ENCODE peak calls at places on chromosomes 1 and 21, in nine cellular contexts. Q, W, T, L, A, N, M, B and F are unnamed samples.

GRCh38 chr1:67404212-67404620 is 26.0 kb downstream of the SERBP1 start:
- DNase-seq in Q (no peak), W (peak; percentile 64), T (no peak), L (no peak), A (peak; percentile 64), N (no peak), M (no peak), B (no peak), F (no peak)

GRCh38 chr1:68291763-68292384 is 59.6 kb upstream of the WLS start:
- DNase-seq in Q (no peak), W (no peak), T (no peak), L (no peak), A (no peak), N (no peak), M (peak; percentile 37), B (no peak), F (no peak)

GRCh38 chr1:212760126-212760823 is 31.3 kb downstream of the NSL1 start:
- DNase-seq in Q (no peak), W (peak; percentile 26), T (no peak), L (no peak), A (no peak), N (peak; percentile 2), M (no peak), B (no peak), F (no peak)

GRCh38 chr21:36487641-36488307 is 7.9 kb upstream of the CLDN14 start:
- DNase-seq in Q (no peak), W (no peak), T (no peak), L (no peak), A (peak; percentile 54), N (no peak), M (no peak), B (no peak), F (no peak)

GRCh38 chr1:155175281-155175926 is 1.8 kb downstream of the TRIM46 start:
- DNase-seq in Q (peak; percentile 79), W (no peak), T (no peak), L (no peak), A (no peak), N (peak; percentile 65), M (no peak), B (no peak), F (no peak)

GRCh38 chr1:41381691-41382530 is 20.7 kb downstream of the FOXO6 start:
- DNase-seq in Q (no peak), W (peak; percentile 64), T (no peak), L (no peak), A (peak; percentile 66), N (no peak), M (no peak), B (no peak), F (no peak)

GRCh38 chr21:37817242-37817641 is 99.0 kb downstream of the KCNJ6 start:
- DNase-seq in Q (no peak), W (no peak), T (no peak), L (no peak), A (no peak), N (no peak), M (no peak), B (no peak), F (no peak)

GRCh38 chr1:29673669-29674624 is 437.6 kb downstream of the PTPRU start:
- DNase-seq in Q (peak; percentile 62), W (no peak), T (no peak), L (no peak), A (peak; percentile 40), N (no peak), M (no peak), B (peak; percentile 65), F (no peak)

GRCh38 chr1:38614861-38615260 is 244.7 kb downstream of the RRAGC start:
- DNase-seq in Q (no peak), W (no peak), T (no peak), L (no peak), A (no peak), N (no peak), M (no peak), B (no peak), F (no peak)

GRCh38 chr1:38740543-38740942 is 119.0 kb downstream of the RRAGC start:
- DNase-seq in Q (no peak), W (peak; percentile 64), T (no peak), L (no peak), A (peak; percentile 15), N (no peak), M (no peak), B (no peak), F (no peak)

GRCh38 chr1:109273570-109274288 is 9.2 kb downstream of the PSRC1 start:
- DNase-seq in Q (no peak), W (no peak), T (no peak), L (no peak), A (no peak), N (no peak), M (no peak), B (no peak), F (no peak)

GRCh38 chr1:229624906-229625871 is 733 bp downstream of the TAF5L start:
- DNase-seq in Q (peak; percentile 88), W (peak; percentile 50), T (peak; percentile 20), L (peak; percentile 46), A (peak; percentile 56), N (peak; percentile 32), M (peak; percentile 55), B (no peak), F (peak; percentile 19)

GRCh38 chr1:38858833-38859560 is 575 bp downstream of the RRAGC start:
- DNase-seq in Q (peak; percentile 94), W (peak; percentile 65), T (no peak), L (peak; percentile 27), A (peak; percentile 86), N (peak; percentile 15), M (peak; percentile 70), B (peak; percentile 86), F (no peak)

GRCh38 chr1:216686860-216687545 is 36.2 kb downstream of the ESRRG start:
- DNase-seq in Q (no peak), W (peak; percentile 43), T (no peak), L (peak; percentile 15), A (peak; percentile 8), N (peak; percentile 16), M (peak; percentile 78), B (no peak), F (no peak)

GRCh38 chr1:200767326-200767725 is 28.6 kb downstream of the CAMSAP2 start:
- DNase-seq in Q (no peak), W (no peak), T (no peak), L (no peak), A (no peak), N (no peak), M (no peak), B (no peak), F (no peak)

GRCh38 chr1:182783068-182783467 is 6.5 kb upstream of the NPL start:
- DNase-seq in Q (peak; percentile 48), W (no peak), T (no peak), L (no peak), A (no peak), N (no peak), M (no peak), B (no peak), F (no peak)

GRCh38 chr1:3702528-3702927 is 49.7 kb upstream of the CCDC27 start:
- DNase-seq in Q (no peak), W (no peak), T (no peak), L (no peak), A (no peak), N (no peak), M (no peak), B (no peak), F (no peak)

GRCh38 chr1:108512239-108513071 is 47.4 kb upstream of the EEIG2 start:
- DNase-seq in Q (no peak), W (peak; percentile 34), T (no peak), L (no peak), A (peak; percentile 38), N (peak; percentile 22), M (no peak), B (no peak), F (no peak)

GRCh38 chr1:225626698-225627097 is 26.2 kb downstream of the ENAH start:
- DNase-seq in Q (no peak), W (no peak), T (no peak), L (no peak), A (no peak), N (no peak), M (no peak), B (no peak), F (no peak)

GRCh38 chr1:87179851-87180519 is 148.7 kb upstream of the LMO4 start:
- DNase-seq in Q (no peak), W (no peak), T (no peak), L (no peak), A (no peak), N (no peak), M (no peak), B (no peak), F (no peak)

GRCh38 chr1:116036255-116036654 is 59.9 kb downstream of the SLC22A15 start:
- DNase-seq in Q (no peak), W (no peak), T (no peak), L (no peak), A (no peak), N (no peak), M (no peak), B (no peak), F (no peak)

GRCh38 chr1:68970571-68970970 is 473.7 kb upstream of the DEPDC1 start:
- DNase-seq in Q (no peak), W (no peak), T (no peak), L (no peak), A (no peak), N (no peak), M (no peak), B (no peak), F (no peak)

GRCh38 chr1:17258116-17258757 is 9.3 kb downstream of the PADI3 start:
- DNase-seq in Q (no peak), W (no peak), T (peak; percentile 55), L (no peak), A (peak; percentile 61), N (no peak), M (no peak), B (no peak), F (no peak)

GRCh38 chr1:246032111-246032551 is 474.9 kb downstream of the SMYD3 start:
- DNase-seq in Q (no peak), W (no peak), T (no peak), L (no peak), A (no peak), N (peak; percentile 47), M (no peak), B (no peak), F (no peak)

GRCh38 chr1:180912801-180913616 is at the start of gene KIAA1614:
- DNase-seq in Q (peak; percentile 90), W (peak; percentile 68), T (no peak), L (no peak), A (peak; percentile 62), N (no peak), M (no peak), B (no peak), F (no peak)

GRCh38 chr1:198829948-198830347 is 191.1 kb downstream of the PTPRC start:
- DNase-seq in Q (no peak), W (peak; percentile 15), T (no peak), L (no peak), A (peak; percentile 62), N (no peak), M (no peak), B (no peak), F (no peak)

GRCh38 chr1:216034506-216034905 is 388.7 kb downstream of the USH2A start:
- DNase-seq in Q (no peak), W (peak; percentile 21), T (no peak), L (no peak), A (peak; percentile 7), N (peak; percentile 19), M (no peak), B (no peak), F (no peak)

GRCh38 chr1:181133969-181134418 is 45.5 kb downstream of the IER5 start:
- DNase-seq in Q (no peak), W (no peak), T (no peak), L (no peak), A (no peak), N (no peak), M (no peak), B (no peak), F (no peak)

GRCh38 chr1:226128487-226129075 is 58.0 kb downstream of the ACBD3 start:
- DNase-seq in Q (peak; percentile 71), W (peak; percentile 76), T (no peak), L (no peak), A (no peak), N (no peak), M (no peak), B (no peak), F (no peak)

GRCh38 chr1:221697924-221698425 is 43.9 kb downstream of the DUSP10 start:
- DNase-seq in Q (no peak), W (peak; percentile 35), T (no peak), L (no peak), A (peak; percentile 66), N (no peak), M (no peak), B (no peak), F (no peak)